ENCODE peak calls at places on chromosomes 13 and 19, in four cellular contexts. D is pancreas, L is adrenal gland, E is aorta. U is an unnamed sample.
A peak's percentile ranks its signal among the peaks of the same experiment; 100 is the strongest.

GRCh38 chr19:4911786-4912672 is 2.7 kb downstream of the UHRF1 start:
- DNase-seq in E (peak; percentile 91), D (peak; percentile 44), L (peak; percentile 78), U (peak; percentile 75)

GRCh38 chr19:49684251-49684982 is 5.0 kb upstream of the ADM5 start:
- DNase-seq in L (no peak), E (no peak), D (no peak), U (no peak)

GRCh38 chr13:111122056-111122455 is 6.9 kb downstream of the ARHGEF7 start:
- DNase-seq in D (no peak), E (no peak), L (no peak), U (no peak)

GRCh38 chr13:73417012-73417615 is 358.3 kb downstream of the KLF5 start:
- DNase-seq in D (no peak), L (no peak), E (no peak), U (peak; percentile 2)

GRCh38 chr13:40596484-40596883 is 70.0 kb downstream of the FOXO1 start:
- DNase-seq in D (no peak), L (no peak), E (no peak), U (peak; percentile 48)

GRCh38 chr13:80305737-80306136 is 35.2 kb downstream of the SPRY2 start:
- DNase-seq in D (no peak), E (no peak), L (no peak), U (no peak)

GRCh38 chr13:113742000-113742441 is 17.0 kb upstream of the TMEM255B start:
- DNase-seq in L (no peak), D (peak; percentile 50), E (peak; percentile 78), U (no peak)

GRCh38 chr13:24670927-24671326 is 9.3 kb upstream of the ATP12A start:
- DNase-seq in E (no peak), D (no peak), L (no peak), U (peak; percentile 73)

GRCh38 chr19:41935781-41936415 is 7.6 kb upstream of the ERFL start:
- DNase-seq in L (no peak), D (no peak), E (no peak), U (no peak)

GRCh38 chr19:13339869-13340268 is 166.4 kb downstream of the CACNA1A start:
- DNase-seq in L (no peak), D (no peak), E (no peak), U (no peak)

GRCh38 chr13:113991191-113991669 is 17.4 kb upstream of the C13orf46 start:
- DNase-seq in L (no peak), D (no peak), E (peak; percentile 6), U (no peak)

GRCh38 chr13:27977476-27978300 is 8.6 kb upstream of the CDX2 start:
- DNase-seq in L (no peak), E (no peak), D (no peak), U (no peak)

GRCh38 chr13:40502236-40502635 is 164.2 kb downstream of the FOXO1 start:
- DNase-seq in E (no peak), L (no peak), D (peak; percentile 4), U (no peak)

GRCh38 chr13:32538234-32538620 is 368 bp downstream of the N4BP2L2 start:
- DNase-seq in L (peak; percentile 79), E (peak; percentile 62), D (no peak), U (no peak)

GRCh38 chr13:95784161-95784880 is 107.4 kb downstream of the DNAJC3 start:
- DNase-seq in L (no peak), E (no peak), D (no peak), U (no peak)

GRCh38 chr13:43785681-43786471 is 896 bp downstream of the ENOX1 start:
- DNase-seq in D (peak; percentile 76), L (peak; percentile 91), E (peak; percentile 74), U (peak; percentile 9)

GRCh38 chr19:27736225-27736624 is 1476.7 kb downstream of the UQCRFS1 start:
- DNase-seq in D (no peak), E (no peak), L (peak; percentile 25), U (no peak)

GRCh38 chr19:53945441-53945840 is 17.3 kb upstream of the CACNG8 start:
- DNase-seq in E (no peak), L (no peak), D (no peak), U (no peak)

GRCh38 chr13:31638577-31638976 is 100.7 kb upstream of the RXFP2 start:
- DNase-seq in L (no peak), E (no peak), D (no peak), U (no peak)

GRCh38 chr13:28983661-28984060 is 163.5 kb downstream of the MTUS2 start:
- DNase-seq in D (peak; percentile 43), L (no peak), E (no peak), U (no peak)

GRCh38 chr19:33673258-33673875 is 51.6 kb downstream of the CHST8 start:
- DNase-seq in D (no peak), E (no peak), L (peak; percentile 10), U (no peak)

GRCh38 chr13:24183741-24184182 is 23.2 kb downstream of the SPATA13 start:
- DNase-seq in L (peak; percentile 77), E (no peak), D (peak; percentile 86), U (no peak)

GRCh38 chr13:112785419-112785856 is 95.6 kb downstream of the ATP11A start:
- DNase-seq in L (peak; percentile 34), D (no peak), E (no peak), U (no peak)

GRCh38 chr13:51151463-51151862 is 40.4 kb upstream of the C13orf42 start:
- DNase-seq in E (no peak), L (no peak), D (no peak), U (no peak)

GRCh38 chr19:54232552-54232934 is 9.7 kb upstream of the LILRB3 start:
- DNase-seq in L (peak; percentile 4), E (no peak), D (no peak), U (no peak)

DNA sequence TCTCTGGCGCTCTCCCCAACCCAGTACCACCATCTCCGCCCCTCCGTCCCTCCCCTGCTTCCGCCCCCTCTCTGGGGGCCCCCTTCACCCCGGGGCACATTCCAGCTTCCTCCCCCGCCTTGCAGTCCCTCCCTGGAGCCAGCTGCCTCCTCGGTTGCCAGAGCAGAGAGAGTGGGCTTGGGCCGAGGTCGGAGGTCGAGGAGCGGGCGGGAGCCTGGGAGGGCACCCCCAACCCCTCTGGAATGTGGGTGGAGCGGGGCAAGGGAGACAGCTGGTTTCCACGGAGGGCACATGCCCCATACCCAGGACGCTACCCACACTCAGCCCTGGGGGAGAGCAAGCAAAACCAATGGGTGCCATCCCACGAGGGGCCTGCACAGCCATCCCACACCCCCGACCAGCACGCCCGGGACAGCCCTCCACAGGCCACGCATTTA is 6.4 kb upstream of the CIRBP start:
- DNase-seq in E (peak; percentile 59), L (no peak), D (no peak), U (peak; percentile 32)
- H3K4me3 ChIP-seq in E (no peak overlapping the region), L (no peak overlapping the region), D (peak overlapping the region; percentile 62), U (peak overlapping the region; percentile 78)

GRCh38 chr19:45899919-45900589 is 2.4 kb downstream of the MYPOP start:
- DNase-seq in L (no peak), E (no peak), D (no peak), U (no peak)

GRCh38 chr19:45899253-45899652 is 3.2 kb downstream of the MYPOP start:
- DNase-seq in L (no peak), D (no peak), E (no peak), U (no peak)

GRCh38 chr19:45901432-45901903 is 945 bp downstream of the MYPOP start:
- DNase-seq in D (peak; percentile 41), L (peak; percentile 64), E (peak; percentile 76), U (no peak)

GRCh38 chr19:45901912-45902650 is at the start of gene MYPOP:
- DNase-seq in E (no peak), D (no peak), L (no peak), U (no peak)

DNA sequence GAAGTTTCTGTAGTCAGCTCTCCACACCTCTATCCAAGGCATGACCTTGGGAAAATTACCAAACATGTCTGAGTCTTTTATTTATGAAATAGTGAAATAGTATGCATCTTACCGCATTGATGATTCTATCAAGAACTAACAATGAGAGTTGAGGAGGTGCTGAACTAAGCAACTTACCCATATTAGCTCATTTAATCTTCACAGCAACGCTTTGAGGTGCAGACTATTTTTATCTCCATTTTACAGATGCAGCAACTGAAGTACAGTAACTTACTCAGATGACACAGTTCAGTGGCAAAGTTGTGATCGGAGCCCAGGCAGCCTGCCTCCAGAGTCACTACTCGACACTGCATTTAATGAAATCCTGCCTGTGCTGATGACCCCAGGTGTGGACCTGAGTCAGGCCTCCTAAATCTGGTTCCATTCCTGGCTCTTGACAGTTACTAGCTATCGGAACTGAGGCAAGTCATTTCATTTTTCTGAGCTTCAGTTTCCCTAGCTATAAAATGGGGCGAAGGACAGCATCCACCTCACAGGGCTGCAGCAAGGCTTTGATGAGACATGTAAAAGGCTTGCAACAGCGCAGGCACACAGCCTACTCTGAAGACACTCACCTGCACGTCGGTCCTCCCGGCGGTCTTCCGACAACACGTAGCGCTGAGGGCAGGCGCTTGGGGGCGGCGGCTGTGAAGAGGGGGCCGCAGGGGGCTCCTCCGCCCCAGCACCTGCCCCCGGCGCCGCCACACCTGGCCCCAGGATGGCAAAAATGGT is 1.6 kb downstream of the MYPOP start:
- DNase-seq in L (no peak), E (no peak), D (no peak), U (no peak)
- H3K4me3 ChIP-seq in L (no peak overlapping the region), E (peak overlapping the region; percentile 68), D (peak overlapping the region; percentile 74), U (peak overlapping the region; percentile 94)

DNA sequence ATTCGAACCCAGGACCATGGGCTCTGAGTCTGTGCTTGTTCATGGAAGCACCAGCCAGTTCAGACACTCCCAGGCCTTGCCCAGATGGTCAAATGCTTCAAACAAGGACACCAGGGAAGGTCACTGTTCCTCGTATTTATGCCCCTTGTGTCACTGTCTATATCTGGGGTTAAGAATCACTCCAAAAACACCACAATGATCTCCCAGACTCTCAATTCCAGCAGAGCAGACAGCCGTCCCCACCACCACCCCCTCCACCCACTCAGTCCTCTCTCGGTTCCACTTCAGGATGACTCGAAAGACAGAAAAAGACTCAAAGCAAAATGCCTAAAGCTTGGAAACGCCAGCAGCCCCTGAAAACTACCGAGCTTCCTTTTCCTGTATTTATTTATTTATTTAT is 79.0 kb downstream of the INSR start:
- DNase-seq in E (no peak), D (no peak), L (no peak), U (no peak)
- H3K4me3 ChIP-seq in E (no peak overlapping the region), D (no peak overlapping the region), L (no peak overlapping the region), U (no peak overlapping the region)

DNA sequence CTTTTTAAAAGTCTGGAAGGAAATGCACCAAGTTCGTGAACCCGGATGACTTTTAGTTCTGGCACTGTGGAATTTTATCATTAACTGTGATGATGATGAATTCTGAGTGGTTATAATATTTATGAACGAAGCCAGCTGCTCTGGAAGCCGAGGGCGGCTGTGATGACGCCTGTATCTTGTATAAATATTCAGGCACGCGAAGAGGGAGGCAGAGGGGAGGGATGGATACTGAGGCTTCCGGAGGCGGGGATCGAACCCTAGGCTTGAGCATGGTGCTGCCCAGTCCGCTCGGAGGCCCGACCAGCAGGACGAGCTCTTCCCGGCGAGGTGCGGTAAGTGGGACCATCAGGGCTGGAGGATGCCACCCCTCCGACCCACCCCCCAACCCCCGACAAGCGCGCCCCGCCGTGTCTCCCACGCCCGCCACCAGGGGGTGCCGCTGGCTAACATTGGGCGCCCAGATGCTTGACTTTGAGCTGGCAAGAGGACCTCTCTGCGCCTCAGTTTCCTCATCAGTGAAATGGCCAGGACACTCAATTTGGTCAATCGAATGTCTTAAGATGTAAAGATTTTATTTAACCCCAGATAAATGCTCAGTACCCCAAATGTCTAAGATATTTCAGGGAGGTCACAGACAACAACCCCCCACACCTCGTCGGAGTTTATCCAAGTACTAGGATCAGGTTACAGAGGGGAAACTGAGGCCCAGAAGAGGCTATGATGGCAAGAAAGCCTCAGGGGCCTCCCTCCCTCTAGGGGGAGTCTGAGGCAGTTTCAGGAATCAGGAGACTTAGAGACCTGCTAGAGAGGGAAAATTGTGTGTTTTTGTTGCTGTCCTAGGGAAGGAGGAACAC is 4.5 kb upstream of the RAB3A start:
- DNase-seq in D (no peak), L (peak; percentile 77), E (peak; percentile 70), U (peak; percentile 62)
- H3K4me3 ChIP-seq in D (no peak overlapping the region), L (no peak overlapping the region), E (no peak overlapping the region), U (no peak overlapping the region)